ENCODE peak calls at places on chromosomes 3 and 15, in ten cellular contexts. One of them, this sample, is unnamed.
A peak's percentile ranks its signal among the peaks of the same experiment; 100 is the strongest.

GRCh38 chr3:16583551-16583950 is 21.7 kb downstream of the DAZL start:
- DNase-seq in endothelial cell: no peak
- DNase-seq in breast epithelium: no peak
- DNase-seq in RWPE2: no peak
- DNase-seq in thoracic aorta: no peak
- DNase-seq in fibroblast of lung: no peak
- DNase-seq in progenitor cell of endocrine pancreas: no peak
- DNase-seq in AG09319: no peak
- DNase-seq in fibroblast of mammary gland: no peak
- DNase-seq in osteoblast: no peak
- DNase-seq in this sample: no peak

GRCh38 chr3:105615814-105616213 is 249.1 kb downstream of the ALCAM start:
- DNase-seq in progenitor cell of endocrine pancreas: no peak
- DNase-seq in fibroblast of lung: no peak
- DNase-seq in AG09319: no peak
- DNase-seq in endothelial cell: no peak
- DNase-seq in RWPE2: no peak
- DNase-seq in breast epithelium: no peak
- DNase-seq in osteoblast: no peak
- DNase-seq in thoracic aorta: no peak
- DNase-seq in fibroblast of mammary gland: no peak
- DNase-seq in this sample: no peak

GRCh38 chr3:180280601-180281000 is 243.9 kb upstream of the PEX5L start:
- DNase-seq in breast epithelium: no peak
- DNase-seq in AG09319: no peak
- DNase-seq in progenitor cell of endocrine pancreas: no peak
- DNase-seq in thoracic aorta: no peak
- DNase-seq in fibroblast of mammary gland: peak; percentile 80
- DNase-seq in fibroblast of lung: peak; percentile 60
- DNase-seq in osteoblast: no peak
- DNase-seq in endothelial cell: no peak
- DNase-seq in RWPE2: no peak
- DNase-seq in this sample: no peak

GRCh38 chr3:50295553-50296166 is 3.4 kb upstream of the IFRD2 start:
- DNase-seq in osteoblast: no peak
- DNase-seq in fibroblast of mammary gland: no peak
- DNase-seq in fibroblast of lung: no peak
- DNase-seq in progenitor cell of endocrine pancreas: no peak
- DNase-seq in endothelial cell: no peak
- DNase-seq in AG09319: no peak
- DNase-seq in breast epithelium: no peak
- DNase-seq in RWPE2: no peak
- DNase-seq in thoracic aorta: no peak
- DNase-seq in this sample: no peak

GRCh38 chr3:6821411-6821810 is 39.5 kb upstream of the GRM7 start:
- DNase-seq in AG09319: no peak
- DNase-seq in osteoblast: no peak
- DNase-seq in RWPE2: no peak
- DNase-seq in progenitor cell of endocrine pancreas: no peak
- DNase-seq in fibroblast of lung: peak; percentile 19
- DNase-seq in breast epithelium: no peak
- DNase-seq in fibroblast of mammary gland: no peak
- DNase-seq in endothelial cell: no peak
- DNase-seq in thoracic aorta: no peak
- DNase-seq in this sample: no peak

GRCh38 chr3:162041622-162042021 is 545.0 kb downstream of the OTOL1 start:
- DNase-seq in endothelial cell: no peak
- DNase-seq in fibroblast of mammary gland: no peak
- DNase-seq in RWPE2: no peak
- DNase-seq in thoracic aorta: no peak
- DNase-seq in AG09319: no peak
- DNase-seq in progenitor cell of endocrine pancreas: no peak
- DNase-seq in fibroblast of lung: no peak
- DNase-seq in osteoblast: no peak
- DNase-seq in breast epithelium: no peak
- DNase-seq in this sample: no peak

GRCh38 chr15:60572462-60573214 is 93.7 kb upstream of the ICE2 start:
- DNase-seq in endothelial cell: no peak
- DNase-seq in RWPE2: no peak
- DNase-seq in AG09319: no peak
- DNase-seq in thoracic aorta: no peak
- DNase-seq in osteoblast: no peak
- DNase-seq in fibroblast of lung: no peak
- DNase-seq in fibroblast of mammary gland: no peak
- DNase-seq in progenitor cell of endocrine pancreas: no peak
- DNase-seq in breast epithelium: no peak
- DNase-seq in this sample: no peak

GRCh38 chr15:72082176-72082575 is 35.8 kb downstream of the MYO9A start:
- DNase-seq in fibroblast of lung: no peak
- DNase-seq in endothelial cell: no peak
- DNase-seq in AG09319: no peak
- DNase-seq in breast epithelium: no peak
- DNase-seq in osteoblast: no peak
- DNase-seq in fibroblast of mammary gland: no peak
- DNase-seq in thoracic aorta: no peak
- DNase-seq in progenitor cell of endocrine pancreas: no peak
- DNase-seq in RWPE2: no peak
- DNase-seq in this sample: no peak

GRCh38 chr3:122577409-122578028 is at the start of gene PARP15:
- DNase-seq in progenitor cell of endocrine pancreas: no peak
- DNase-seq in endothelial cell: peak; percentile 12
- DNase-seq in fibroblast of mammary gland: no peak
- DNase-seq in thoracic aorta: no peak
- DNase-seq in RWPE2: no peak
- DNase-seq in osteoblast: peak; percentile 26
- DNase-seq in AG09319: no peak
- DNase-seq in breast epithelium: no peak
- DNase-seq in fibroblast of lung: peak; percentile 27
- DNase-seq in this sample: no peak
- TF ChIP-seq CTCF in progenitor cell of endocrine pancreas: no peak
- TF ChIP-seq CTCF in endothelial cell: no peak
- TF ChIP-seq CTCF in fibroblast of mammary gland: no peak
- TF ChIP-seq CTCF in thoracic aorta: no peak
- TF ChIP-seq CTCF in RWPE2: no peak
- TF ChIP-seq CTCF in osteoblast: no peak
- TF ChIP-seq CTCF in AG09319: no peak
- TF ChIP-seq CTCF in breast epithelium: no peak
- TF ChIP-seq CTCF in fibroblast of lung: no peak
- TF ChIP-seq CTCF in this sample: no peak

DNA sequence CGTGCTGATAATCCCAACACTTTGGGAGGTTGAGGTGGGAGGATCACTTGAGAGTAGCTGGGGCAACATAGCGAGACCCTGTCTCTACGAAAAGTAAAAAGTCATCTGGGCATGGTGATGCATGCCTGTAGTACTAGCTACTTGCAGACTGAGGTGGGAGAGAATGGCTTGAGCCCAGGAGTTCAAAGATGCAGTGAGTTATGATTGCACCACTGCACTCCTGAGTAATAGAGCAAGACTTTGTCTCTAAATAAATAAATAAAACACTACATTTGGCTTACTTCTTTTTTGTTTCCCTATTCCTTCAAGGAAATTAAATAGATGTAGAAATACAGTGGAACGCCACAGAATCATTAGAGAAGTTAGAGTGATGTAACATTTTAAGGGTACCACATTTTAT is 20.1 kb upstream of the LDHAL6B start:
- DNase-seq in fibroblast of mammary gland: peak; percentile 69
- DNase-seq in AG09319: no peak
- DNase-seq in breast epithelium: no peak
- DNase-seq in osteoblast: no peak
- DNase-seq in progenitor cell of endocrine pancreas: no peak
- DNase-seq in endothelial cell: no peak
- DNase-seq in RWPE2: peak; percentile 15
- DNase-seq in thoracic aorta: no peak
- DNase-seq in fibroblast of lung: peak; percentile 77
- DNase-seq in this sample: no peak
- TF ChIP-seq CTCF in fibroblast of mammary gland: no peak
- TF ChIP-seq CTCF in AG09319: no peak
- TF ChIP-seq CTCF in breast epithelium: no peak
- TF ChIP-seq CTCF in osteoblast: no peak
- TF ChIP-seq CTCF in progenitor cell of endocrine pancreas: no peak
- TF ChIP-seq CTCF in endothelial cell: no peak
- TF ChIP-seq CTCF in RWPE2: no peak
- TF ChIP-seq CTCF in thoracic aorta: no peak
- TF ChIP-seq CTCF in fibroblast of lung: no peak
- TF ChIP-seq CTCF in this sample: no peak

DNA sequence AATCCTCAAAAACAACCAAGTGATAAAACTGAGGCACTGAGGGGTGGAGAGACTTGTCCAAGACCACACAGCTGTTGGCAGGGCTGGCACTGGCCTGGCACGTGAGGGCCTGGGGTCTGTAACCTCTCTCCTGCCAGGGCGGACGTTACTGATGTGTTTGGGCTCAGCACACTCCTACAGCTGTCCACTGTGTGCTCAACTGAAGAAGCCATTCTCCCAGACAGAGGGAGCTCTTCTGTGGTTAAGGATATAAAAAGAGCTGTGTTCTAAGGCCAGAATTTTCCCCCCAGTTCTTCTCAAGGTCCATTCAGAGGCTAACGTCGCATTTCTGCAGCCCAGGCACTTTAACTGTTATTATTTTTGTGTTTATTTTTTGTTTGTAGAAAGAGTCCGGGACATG is 429.0 kb upstream of the ATP11B start:
- DNase-seq in osteoblast: no peak
- DNase-seq in RWPE2: no peak
- DNase-seq in fibroblast of mammary gland: no peak
- DNase-seq in AG09319: no peak
- DNase-seq in fibroblast of lung: peak; percentile 56
- DNase-seq in thoracic aorta: no peak
- DNase-seq in progenitor cell of endocrine pancreas: no peak
- DNase-seq in endothelial cell: no peak
- DNase-seq in breast epithelium: no peak
- DNase-seq in this sample: peak; percentile 36
- TF ChIP-seq CTCF in osteoblast: no peak
- TF ChIP-seq CTCF in RWPE2: peak; percentile 17
- TF ChIP-seq CTCF in fibroblast of mammary gland: no peak
- TF ChIP-seq CTCF in AG09319: no peak
- TF ChIP-seq CTCF in fibroblast of lung: no peak
- TF ChIP-seq CTCF in thoracic aorta: no peak
- TF ChIP-seq CTCF in progenitor cell of endocrine pancreas: no peak
- TF ChIP-seq CTCF in endothelial cell: no peak
- TF ChIP-seq CTCF in breast epithelium: no peak
- TF ChIP-seq CTCF in this sample: no peak

GRCh38 chr3:31157028-31157694 is 262.7 kb upstream of the GADL1 start:
- DNase-seq in RWPE2: no peak
- DNase-seq in AG09319: no peak
- DNase-seq in fibroblast of lung: no peak
- DNase-seq in thoracic aorta: no peak
- DNase-seq in fibroblast of mammary gland: no peak
- DNase-seq in progenitor cell of endocrine pancreas: no peak
- DNase-seq in breast epithelium: no peak
- DNase-seq in osteoblast: no peak
- DNase-seq in endothelial cell: no peak
- DNase-seq in this sample: no peak
- TF ChIP-seq CTCF in RWPE2: peak; percentile 8
- TF ChIP-seq CTCF in AG09319: no peak
- TF ChIP-seq CTCF in fibroblast of lung: no peak
- TF ChIP-seq CTCF in thoracic aorta: no peak
- TF ChIP-seq CTCF in fibroblast of mammary gland: no peak
- TF ChIP-seq CTCF in progenitor cell of endocrine pancreas: no peak
- TF ChIP-seq CTCF in breast epithelium: no peak
- TF ChIP-seq CTCF in osteoblast: no peak
- TF ChIP-seq CTCF in endothelial cell: no peak
- TF ChIP-seq CTCF in this sample: peak; percentile 38

GRCh38 chr15:93331545-93332117 is 242.6 kb upstream of the RGMA start:
- DNase-seq in AG09319: no peak
- DNase-seq in breast epithelium: no peak
- DNase-seq in fibroblast of lung: no peak
- DNase-seq in osteoblast: no peak
- DNase-seq in fibroblast of mammary gland: no peak
- DNase-seq in endothelial cell: peak; percentile 21
- DNase-seq in RWPE2: no peak
- DNase-seq in thoracic aorta: no peak
- DNase-seq in progenitor cell of endocrine pancreas: peak; percentile 34
- DNase-seq in this sample: no peak

GRCh38 chr15:93330862-93331544 is 242.0 kb upstream of the RGMA start:
- DNase-seq in fibroblast of mammary gland: no peak
- DNase-seq in progenitor cell of endocrine pancreas: no peak
- DNase-seq in breast epithelium: no peak
- DNase-seq in AG09319: no peak
- DNase-seq in thoracic aorta: no peak
- DNase-seq in endothelial cell: no peak
- DNase-seq in osteoblast: no peak
- DNase-seq in fibroblast of lung: no peak
- DNase-seq in RWPE2: no peak
- DNase-seq in this sample: no peak

DNA sequence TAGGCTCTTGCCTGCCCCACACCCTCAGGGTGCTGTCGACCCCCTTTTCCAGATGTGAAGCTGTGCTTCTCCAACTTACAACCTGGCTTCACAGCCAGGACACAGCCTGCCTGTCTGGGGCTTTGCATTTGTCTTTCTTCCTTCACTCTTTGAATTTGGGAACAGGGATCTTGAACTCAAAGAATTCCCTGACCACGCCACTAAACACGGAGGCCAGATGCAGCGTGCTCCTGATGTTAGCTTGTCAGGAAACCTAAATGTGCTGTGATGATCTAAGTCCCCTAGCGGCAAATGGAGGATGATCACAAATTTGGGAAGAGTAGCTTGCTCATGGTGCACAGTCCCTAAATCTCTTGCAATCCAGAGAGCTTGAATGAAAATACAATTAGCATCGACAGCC is 244.8 kb upstream of the RGMA start:
- DNase-seq in thoracic aorta: no peak
- DNase-seq in endothelial cell: peak; percentile 5
- DNase-seq in fibroblast of mammary gland: no peak
- DNase-seq in AG09319: no peak
- DNase-seq in fibroblast of lung: no peak
- DNase-seq in RWPE2: no peak
- DNase-seq in progenitor cell of endocrine pancreas: no peak
- DNase-seq in osteoblast: no peak
- DNase-seq in breast epithelium: no peak
- DNase-seq in this sample: no peak
- TF ChIP-seq CTCF in thoracic aorta: no peak
- TF ChIP-seq CTCF in endothelial cell: no peak
- TF ChIP-seq CTCF in fibroblast of mammary gland: no peak
- TF ChIP-seq CTCF in AG09319: no peak
- TF ChIP-seq CTCF in fibroblast of lung: no peak
- TF ChIP-seq CTCF in RWPE2: no peak
- TF ChIP-seq CTCF in progenitor cell of endocrine pancreas: peak; percentile 34
- TF ChIP-seq CTCF in osteoblast: no peak
- TF ChIP-seq CTCF in breast epithelium: no peak
- TF ChIP-seq CTCF in this sample: peak; percentile 44

DNA sequence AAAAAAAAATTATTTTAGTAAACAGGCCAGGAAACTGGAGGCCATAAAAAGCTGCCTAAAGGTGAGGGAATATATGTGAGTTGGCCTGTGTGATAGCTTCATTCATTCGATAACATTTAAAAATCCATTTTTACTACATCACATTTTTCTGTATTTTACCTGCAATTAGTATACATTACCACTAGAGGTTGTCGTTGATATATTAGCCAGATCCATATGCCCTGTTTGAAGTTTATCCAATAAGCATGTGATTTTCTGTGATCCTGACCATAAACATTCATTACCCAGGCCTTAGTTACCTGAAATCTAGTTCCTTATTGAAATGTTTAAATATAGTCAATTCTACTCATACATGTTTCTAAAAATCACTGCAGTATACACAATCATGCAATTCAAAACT is 71.4 kb downstream of the ARNT2 start:
- DNase-seq in breast epithelium: no peak
- DNase-seq in RWPE2: no peak
- DNase-seq in progenitor cell of endocrine pancreas: no peak
- DNase-seq in fibroblast of lung: no peak
- DNase-seq in endothelial cell: no peak
- DNase-seq in thoracic aorta: no peak
- DNase-seq in osteoblast: no peak
- DNase-seq in AG09319: no peak
- DNase-seq in fibroblast of mammary gland: no peak
- DNase-seq in this sample: no peak
- TF ChIP-seq CTCF in breast epithelium: no peak
- TF ChIP-seq CTCF in RWPE2: peak; percentile 11
- TF ChIP-seq CTCF in progenitor cell of endocrine pancreas: peak; percentile 35
- TF ChIP-seq CTCF in fibroblast of lung: no peak
- TF ChIP-seq CTCF in endothelial cell: peak; percentile 46
- TF ChIP-seq CTCF in thoracic aorta: no peak
- TF ChIP-seq CTCF in osteoblast: peak; percentile 22
- TF ChIP-seq CTCF in AG09319: no peak
- TF ChIP-seq CTCF in fibroblast of mammary gland: peak; percentile 40
- TF ChIP-seq CTCF in this sample: peak; percentile 68